ENCODE peak calls at places on chromosomes 2 and 18, in nine cellular contexts. T is psoas muscle, Y is mucosa of descending colon, Z is upper lobe of left lung, P is left lung, R is brain microvascular endothelial cell, S is kidney epithelial cell, H is adrenal gland, M is fibroblast of lung. D is an unnamed sample.

GRCh38 chr2:53422979-53423378 is 344.6 kb upstream of the CHAC2 start:
- DNase-seq in T (no peak), Y (no peak), Z (no peak), P (no peak), R (peak), S (peak), H (no peak), M (peak), D (no peak)

GRCh38 chr2:46076251-46076650 is 221.0 kb upstream of the EPAS1 start:
- DNase-seq in T (no peak), Y (no peak), Z (no peak), P (no peak), R (no peak), S (no peak), H (no peak), M (peak), D (no peak)

GRCh38 chr2:49044680-49045079 is 109.6 kb downstream of the FSHR start:
- DNase-seq in T (no peak), Y (no peak), Z (no peak), P (no peak), R (no peak), S (no peak), H (no peak), M (no peak), D (no peak)

GRCh38 chr2:33225350-33225749 is 251.1 kb upstream of the RASGRP3 start:
- DNase-seq in T (no peak), Y (no peak), Z (no peak), P (no peak), R (no peak), S (no peak), H (no peak), M (no peak), D (no peak)

GRCh38 chr2:167596072-167596471 is 651.3 kb downstream of the STK39 start:
- DNase-seq in T (no peak), Y (no peak), Z (no peak), P (no peak), R (no peak), S (no peak), H (no peak), M (no peak), D (no peak)

GRCh38 chr2:157948856-157949255 is 72.7 kb upstream of the ACVR1 start:
- DNase-seq in T (no peak), Y (no peak), Z (no peak), P (no peak), R (no peak), S (no peak), H (no peak), M (no peak), D (no peak)

GRCh38 chr2:48129256-48129950 is 223.1 kb upstream of the FBXO11 start:
- DNase-seq in T (no peak), Y (no peak), Z (no peak), P (no peak), R (peak), S (no peak), H (no peak), M (peak), D (no peak)

GRCh38 chr2:239873656-239874635 is 151.2 kb downstream of the NDUFA10 start:
- DNase-seq in T (no peak), Y (no peak), Z (no peak), P (peak), R (no peak), S (no peak), H (no peak), M (no peak), D (no peak)

GRCh38 chr2:27888790-27889189 is 1.4 kb downstream of the RBKS start:
- DNase-seq in T (no peak), Y (no peak), Z (no peak), P (no peak), R (no peak), S (no peak), H (no peak), M (peak), D (no peak)

GRCh38 chr2:70984576-70985282 is 6.3 kb downstream of the ANKRD53 start:
- DNase-seq in T (peak), Y (peak), Z (peak), P (peak), R (no peak), S (no peak), H (peak), M (peak), D (no peak)

GRCh38 chr2:16005819-16006536 is 65.6 kb downstream of the MYCN start:
- DNase-seq in T (no peak), Y (no peak), Z (no peak), P (no peak), R (no peak), S (peak), H (no peak), M (no peak), D (peak)

GRCh38 chr2:232776435-232776834 is at the start of gene KCNJ13:
- DNase-seq in T (no peak), Y (no peak), Z (no peak), P (no peak), R (no peak), S (no peak), H (no peak), M (peak), D (no peak)

GRCh38 chr18:9757851-9758587 is 49.9 kb downstream of the RAB31 start:
- DNase-seq in T (no peak), Y (no peak), Z (no peak), P (no peak), R (peak), S (no peak), H (no peak), M (peak), D (no peak)

GRCh38 chr2:47906261-47907096 is at the start of gene FBXO11:
- DNase-seq in T (peak), Y (peak), Z (peak), P (peak), R (peak), S (peak), H (peak), M (peak), D (peak)

GRCh38 chr2:161128885-161129284 is 31.3 kb upstream of the TANK start:
- DNase-seq in T (no peak), Y (no peak), Z (no peak), P (no peak), R (no peak), S (no peak), H (no peak), M (peak), D (no peak)
- TF ChIP-seq CTCF in T (no peak), Y (no peak), Z (no peak), P (no peak), R (no peak), S (no peak), H (no peak), M (no peak), D (no peak)

DNA sequence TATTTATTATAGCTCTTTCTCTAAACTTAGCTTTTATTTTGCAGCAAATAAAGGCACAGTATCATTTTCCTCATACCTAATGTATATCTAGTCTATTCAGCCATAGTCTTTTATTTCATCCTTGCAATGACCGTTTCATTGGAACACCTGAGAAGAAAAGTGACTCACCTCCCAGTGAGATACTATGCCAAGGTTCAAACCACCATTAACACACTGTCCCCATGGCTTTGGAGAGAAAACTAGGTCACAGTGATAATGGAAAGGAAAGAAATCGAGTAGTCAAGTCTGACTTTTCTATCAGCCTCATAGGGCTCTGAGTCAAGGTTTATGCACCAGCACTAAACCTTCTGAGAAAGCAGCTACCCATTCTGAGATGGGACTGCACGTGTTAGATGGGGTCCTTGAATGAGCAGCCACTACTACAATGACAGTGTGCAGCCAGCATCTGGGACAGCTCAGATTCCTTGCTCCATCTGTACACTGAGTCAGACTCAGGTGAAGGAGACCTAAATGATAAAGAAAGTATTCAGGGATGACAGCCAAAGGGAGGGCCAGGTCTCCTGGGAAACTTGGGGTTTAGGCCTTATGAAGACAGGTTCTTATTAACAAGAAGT is 971.1 kb upstream of the ACVR2A start:
- DNase-seq in T (no peak), Y (no peak), Z (no peak), P (no peak), R (no peak), S (no peak), H (no peak), M (no peak), D (no peak)
- H3K4me3 ChIP-seq in T (no peak), Y (no peak), Z (no peak), P (no peak), R (no peak), S (no peak), H (no peak), M (no peak), D (no peak)

GRCh38 chr2:6922201-6922656 is 5.0 kb downstream of the RNF144A start:
- DNase-seq in T (no peak), Y (no peak), Z (no peak), P (no peak), R (no peak), S (no peak), H (no peak), M (no peak), D (no peak)
- TF ChIP-seq CTCF in T (no peak), Y (no peak), Z (no peak), P (no peak), R (peak), S (peak), H (no peak), M (no peak), D (peak)

DNA sequence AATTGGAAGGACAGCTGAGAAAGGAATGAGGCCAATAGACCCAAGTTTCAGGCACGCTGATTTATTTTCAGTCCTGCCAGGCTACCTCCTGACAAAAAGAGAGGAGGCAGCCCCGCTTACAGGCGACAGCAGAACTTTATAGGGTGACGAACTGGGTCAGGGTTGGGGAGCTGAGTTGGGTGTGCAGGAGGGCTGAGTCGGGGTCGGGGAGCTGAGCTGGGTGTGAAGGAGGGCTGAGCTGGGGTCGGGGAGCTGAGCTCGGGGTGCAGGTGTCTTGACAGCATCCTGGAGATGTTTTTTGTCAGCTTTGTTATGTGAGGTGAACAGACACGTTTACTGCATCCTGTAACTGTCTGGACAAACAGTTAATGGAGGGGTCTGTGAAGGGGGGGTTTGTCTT is 342.2 kb downstream of the ADCYAP1 start:
- DNase-seq in T (peak), Y (no peak), Z (no peak), P (no peak), R (no peak), S (no peak), H (no peak), M (no peak), D (no peak)
- H3K4me3 ChIP-seq in T (no peak), Y (no peak), Z (no peak), P (no peak), R (no peak), S (no peak), H (no peak), M (no peak), D (no peak)

DNA sequence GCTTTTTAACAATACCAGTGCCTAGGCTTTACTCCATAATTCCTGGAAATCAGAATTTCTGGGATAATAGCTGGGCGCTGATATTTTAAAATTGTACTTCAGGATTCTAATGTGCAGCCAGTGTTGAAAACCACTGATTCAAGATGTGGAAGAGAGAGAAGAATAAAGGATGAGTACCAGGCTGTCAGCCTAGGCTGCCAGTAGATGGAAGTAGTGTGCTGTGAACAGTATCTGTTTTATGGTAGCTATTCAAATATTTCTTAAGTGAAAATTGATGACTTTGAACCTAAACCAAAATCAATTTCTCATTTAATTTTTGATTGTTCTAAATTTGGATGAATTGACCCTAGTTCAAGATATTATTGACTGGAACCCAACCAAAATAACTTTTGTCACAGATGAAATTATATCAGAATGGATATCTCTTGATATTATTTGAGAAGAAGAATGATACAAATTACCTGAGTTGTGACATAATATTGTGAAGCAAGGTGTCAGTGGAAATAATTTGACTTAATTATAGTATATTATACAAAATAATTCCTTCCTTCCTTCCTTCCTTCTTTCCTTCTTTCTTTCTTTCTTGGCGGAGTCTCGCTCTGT is 88.0 kb downstream of the COMMD1 start:
- DNase-seq in T (no peak), Y (no peak), Z (no peak), P (no peak), R (peak), S (peak), H (peak), M (peak), D (peak)
- TF ChIP-seq CTCF in T (peak), Y (peak), Z (peak), P (peak), R (peak), S (peak), H (peak), M (peak), D (peak)

D was measured in epithelial cell of proximal tubule.